ENCODE peak calls at places on chromosome 22, in four cellular contexts. W, N, T and X are unnamed samples.

GRCh38 chr22:47369020-47369419 is 606.6 kb downstream of the TBC1D22A start:
- DNase-seq in W (no peak), T (no peak), N (no peak), X (no peak)

GRCh38 chr22:36385491-36386350 is 2.0 kb downstream of the MYH9 start:
- DNase-seq in T (peak), W (peak), N (no peak), X (no peak)

GRCh38 chr22:40487663-40488249 is 117.4 kb downstream of the SGSM3 start:
- DNase-seq in N (no peak), W (no peak), T (peak), X (no peak)

GRCh38 chr22:39219071-39220050 is 25.4 kb downstream of the PDGFB start:
- DNase-seq in T (peak), W (no peak), N (no peak), X (no peak)

GRCh38 chr22:40533712-40534378 is 102.7 kb downstream of the MRTFA start:
- DNase-seq in T (peak), W (peak), N (no peak), X (peak)

GRCh38 chr22:46071451-46072029 is 78.8 kb upstream of the PPARA start:
- DNase-seq in T (peak), W (peak), N (peak), X (peak)

GRCh38 chr22:26835929-26836528 is 178.6 kb downstream of the MIAT start:
- DNase-seq in T (peak), N (no peak), W (peak), X (peak)

GRCh38 chr22:19407649-19408606 is 23.6 kb downstream of the HIRA start:
- DNase-seq in T (no peak), W (no peak), N (no peak), X (no peak)

GRCh38 chr22:50224071-50224470 is 20.8 kb downstream of the TUBGCP6 start:
- DNase-seq in W (no peak), N (no peak), T (no peak), X (no peak)

GRCh38 chr22:25970348-25970995 is 198.8 kb upstream of the SEZ6L start:
- DNase-seq in W (no peak), T (no peak), N (no peak), X (no peak)

GRCh38 chr22:38313384-38313955 is 3.8 kb downstream of the CSNK1E start:
- DNase-seq in W (no peak), T (peak), N (peak), X (peak)

GRCh38 chr22:24247011-24247507 is 2.2 kb upstream of the GGT5 start:
- DNase-seq in T (no peak), N (no peak), W (no peak), X (no peak)